ENCODE peak calls at places on chromosome 1, in six cellular contexts. O, J, A, D, Y and G are unnamed samples.
A peak's percentile ranks its signal among the peaks of the same experiment; 100 is the strongest.

GRCh38 chr1:202189919-202190715 is 3.5 kb upstream of the LGR6 start:
- DNase-seq in O (no peak), J (no peak), A (no peak), D (no peak), Y (no peak), G (no peak)

GRCh38 chr1:30087465-30087864 is 635.9 kb downstream of the MATN1 start:
- DNase-seq in O (no peak), J (no peak), A (no peak), D (no peak), Y (peak; percentile 30), G (no peak)

GRCh38 chr1:116503535-116504307 is 67.1 kb downstream of the CD58 start:
- DNase-seq in O (no peak), J (no peak), A (no peak), D (no peak), Y (no peak), G (no peak)

GRCh38 chr1:228405200-228405978 is 1.2 kb downstream of the TRIM11 start:
- DNase-seq in O (peak; percentile 17), J (no peak), A (no peak), D (no peak), Y (no peak), G (no peak)

GRCh38 chr1:12414444-12415238 is 184.8 kb downstream of the VPS13D start:
- DNase-seq in O (no peak), J (no peak), A (no peak), D (no peak), Y (no peak), G (no peak)

GRCh38 chr1:224911217-224911616 is 18.3 kb upstream of the DNAH14 start:
- DNase-seq in O (no peak), J (no peak), A (no peak), D (no peak), Y (no peak), G (no peak)

GRCh38 chr1:64323054-64323453 is 119.6 kb downstream of the UBE2U start:
- DNase-seq in O (no peak), J (no peak), A (no peak), D (no peak), Y (no peak), G (no peak)

GRCh38 chr1:117634631-117635030 is 28.8 kb downstream of the TENT5C start:
- DNase-seq in O (no peak), J (no peak), A (no peak), D (no peak), Y (no peak), G (no peak)

GRCh38 chr1:232965124-232965911 is 14.9 kb downstream of the NTPCR start:
- DNase-seq in O (no peak), J (no peak), A (no peak), D (no peak), Y (peak; percentile 75), G (no peak)

GRCh38 chr1:64309468-64309867 is 106.0 kb downstream of the UBE2U start:
- DNase-seq in O (no peak), J (no peak), A (no peak), D (no peak), Y (no peak), G (no peak)

GRCh38 chr1:146007048-146007784 is 10.8 kb upstream of the TXNIP start:
- DNase-seq in O (peak; percentile 84), J (peak; percentile 69), A (peak; percentile 35), D (peak; percentile 90), Y (no peak), G (peak; percentile 64)

GRCh38 chr1:46527474-46528296 is 23.8 kb downstream of the KNCN start:
- DNase-seq in O (peak; percentile 67), J (peak; percentile 76), A (peak; percentile 60), D (peak; percentile 80), Y (peak; percentile 88), G (peak; percentile 88)

GRCh38 chr1:114088392-114089299 is 65.0 kb downstream of the SYT6 start:
- DNase-seq in O (no peak), J (no peak), A (no peak), D (no peak), Y (no peak), G (no peak)

GRCh38 chr1:80495806-80496205 is 1304.9 kb upstream of the ADGRL2 start:
- DNase-seq in O (no peak), J (no peak), A (no peak), D (no peak), Y (no peak), G (no peak)

GRCh38 chr1:53521900-53522552 is 62.8 kb downstream of the DMRTB1 start:
- DNase-seq in O (no peak), J (no peak), A (no peak), D (no peak), Y (no peak), G (no peak)

GRCh38 chr1:218851601-218852000 is 322.1 kb upstream of the LYPLAL1 start:
- DNase-seq in O (no peak), J (no peak), A (no peak), D (no peak), Y (no peak), G (no peak)

GRCh38 chr1:185400057-185400456 is 83.0 kb upstream of the IVNS1ABP start:
- DNase-seq in O (no peak), J (no peak), A (no peak), D (no peak), Y (no peak), G (no peak)

GRCh38 chr1:41493117-41493536 is 8.6 kb upstream of the EDN2 start:
- DNase-seq in O (peak; percentile 25), J (no peak), A (no peak), D (no peak), Y (peak; percentile 62), G (no peak)

GRCh38 chr1:245986404-245987221 is 520.5 kb downstream of the SMYD3 start:
- DNase-seq in O (peak; percentile 86), J (no peak), A (no peak), D (no peak), Y (no peak), G (no peak)

GRCh38 chr1:214076341-214077035 is 88.7 kb downstream of the PROX1 start:
- DNase-seq in O (no peak), J (no peak), A (no peak), D (no peak), Y (peak; percentile 62), G (no peak)

GRCh38 chr1:75079535-75080290 is 54.5 kb upstream of the LHX8 start:
- DNase-seq in O (peak; percentile 61), J (no peak), A (no peak), D (no peak), Y (no peak), G (no peak)

GRCh38 chr1:93177991-93178390 is 2.2 kb downstream of the TMED5 start:
- DNase-seq in O (peak; percentile 58), J (no peak), A (no peak), D (no peak), Y (no peak), G (no peak)

GRCh38 chr1:73097917-73098316 is 815.6 kb upstream of the NEGR1 start:
- DNase-seq in O (no peak), J (no peak), A (no peak), D (no peak), Y (no peak), G (no peak)

GRCh38 chr1:156282143-156282478 is 514 bp downstream of the SMG5 start:
- DNase-seq in O (peak; percentile 13), J (no peak), A (no peak), D (no peak), Y (no peak), G (no peak)

GRCh38 chr1:96703186-96703585 is 18.4 kb upstream of the PTBP2 start:
- DNase-seq in O (peak; percentile 6), J (no peak), A (no peak), D (no peak), Y (no peak), G (no peak)